ENCODE peak calls at places on chromosome 14, in eight cellular contexts. One of them, this sample, is unnamed.

GRCh38 chr14:61559641-61560201 is 135.6 kb upstream of the HIF1A start:
- DNase-seq in A673: no peak
- DNase-seq in A549: peak; percentile 96
- DNase-seq in psoas muscle: no peak
- DNase-seq in IMR-90: no peak
- DNase-seq in cardiac muscle cell: no peak
- DNase-seq in prostate gland: no peak
- DNase-seq in lower lobe of right lung: no peak
- DNase-seq in this sample: no peak

GRCh38 chr14:68266998-68267397 is 447.4 kb downstream of the RAD51B start:
- DNase-seq in A673: no peak
- DNase-seq in IMR-90: no peak
- DNase-seq in lower lobe of right lung: no peak
- DNase-seq in prostate gland: no peak
- DNase-seq in psoas muscle: no peak
- DNase-seq in cardiac muscle cell: no peak
- DNase-seq in A549: no peak
- DNase-seq in this sample: no peak

GRCh38 chr14:82112210-82112839 is 578.7 kb upstream of the SEL1L start:
- DNase-seq in lower lobe of right lung: no peak
- DNase-seq in prostate gland: no peak
- DNase-seq in cardiac muscle cell: no peak
- DNase-seq in A549: no peak
- DNase-seq in IMR-90: no peak
- DNase-seq in A673: no peak
- DNase-seq in psoas muscle: no peak
- DNase-seq in this sample: no peak

GRCh38 chr14:76489667-76490066 is 113.7 kb downstream of the ESRRB start:
- DNase-seq in cardiac muscle cell: no peak
- DNase-seq in A549: no peak
- DNase-seq in IMR-90: no peak
- DNase-seq in prostate gland: no peak
- DNase-seq in A673: no peak
- DNase-seq in lower lobe of right lung: no peak
- DNase-seq in psoas muscle: no peak
- DNase-seq in this sample: no peak

GRCh38 chr14:62886461-62886860 is 158.8 kb downstream of the KCNH5 start:
- DNase-seq in A549: no peak
- DNase-seq in cardiac muscle cell: no peak
- DNase-seq in prostate gland: no peak
- DNase-seq in IMR-90: no peak
- DNase-seq in lower lobe of right lung: no peak
- DNase-seq in A673: no peak
- DNase-seq in psoas muscle: no peak
- DNase-seq in this sample: no peak

GRCh38 chr14:94946244-94946643 is 176.3 kb upstream of the GSC start:
- DNase-seq in lower lobe of right lung: no peak
- DNase-seq in A673: no peak
- DNase-seq in IMR-90: no peak
- DNase-seq in prostate gland: no peak
- DNase-seq in cardiac muscle cell: no peak
- DNase-seq in psoas muscle: no peak
- DNase-seq in A549: no peak
- DNase-seq in this sample: no peak

GRCh38 chr14:103693514-103693913 is 21.7 kb downstream of the XRCC3 start:
- DNase-seq in lower lobe of right lung: peak; percentile 86
- DNase-seq in prostate gland: peak; percentile 60
- DNase-seq in cardiac muscle cell: no peak
- DNase-seq in A673: no peak
- DNase-seq in A549: no peak
- DNase-seq in IMR-90: no peak
- DNase-seq in psoas muscle: no peak
- DNase-seq in this sample: peak; percentile 11

GRCh38 chr14:33901429-33902155 is 49.3 kb downstream of the EGLN3 start:
- DNase-seq in lower lobe of right lung: no peak
- DNase-seq in prostate gland: no peak
- DNase-seq in cardiac muscle cell: no peak
- DNase-seq in IMR-90: no peak
- DNase-seq in psoas muscle: no peak
- DNase-seq in A549: no peak
- DNase-seq in A673: no peak
- DNase-seq in this sample: no peak

GRCh38 chr14:44448816-44449411 is 58.2 kb downstream of the FSCB start:
- DNase-seq in A673: no peak
- DNase-seq in IMR-90: no peak
- DNase-seq in cardiac muscle cell: no peak
- DNase-seq in lower lobe of right lung: no peak
- DNase-seq in A549: no peak
- DNase-seq in prostate gland: no peak
- DNase-seq in psoas muscle: no peak
- DNase-seq in this sample: no peak

GRCh38 chr14:21093018-21093417 is 5.4 kb downstream of the ZNF219 start:
- DNase-seq in A673: no peak
- DNase-seq in prostate gland: no peak
- DNase-seq in cardiac muscle cell: no peak
- DNase-seq in psoas muscle: no peak
- DNase-seq in IMR-90: no peak
- DNase-seq in lower lobe of right lung: no peak
- DNase-seq in A549: no peak
- DNase-seq in this sample: no peak

GRCh38 chr14:21092147-21093011 is 6.1 kb downstream of the ZNF219 start:
- DNase-seq in A673: peak; percentile 74
- DNase-seq in A549: peak; percentile 83
- DNase-seq in psoas muscle: peak; percentile 83
- DNase-seq in prostate gland: peak; percentile 77
- DNase-seq in lower lobe of right lung: peak; percentile 92
- DNase-seq in cardiac muscle cell: peak; percentile 80
- DNase-seq in IMR-90: peak; percentile 67
- DNase-seq in this sample: peak; percentile 87

GRCh38 chr14:21095430-21096205 is 2.8 kb downstream of the ZNF219 start:
- DNase-seq in cardiac muscle cell: no peak
- DNase-seq in IMR-90: peak; percentile 51
- DNase-seq in A673: no peak
- DNase-seq in prostate gland: no peak
- DNase-seq in A549: no peak
- DNase-seq in psoas muscle: no peak
- DNase-seq in lower lobe of right lung: no peak
- DNase-seq in this sample: no peak

GRCh38 chr14:21091784-21092146 is 6.7 kb downstream of the ZNF219 start:
- DNase-seq in prostate gland: no peak
- DNase-seq in lower lobe of right lung: no peak
- DNase-seq in IMR-90: no peak
- DNase-seq in A549: no peak
- DNase-seq in psoas muscle: no peak
- DNase-seq in cardiac muscle cell: no peak
- DNase-seq in A673: no peak
- DNase-seq in this sample: peak; percentile 18

GRCh38 chr14:21093769-21094681 is 4.4 kb downstream of the ZNF219 start:
- DNase-seq in cardiac muscle cell: peak; percentile 75
- DNase-seq in lower lobe of right lung: no peak
- DNase-seq in A673: peak; percentile 94
- DNase-seq in psoas muscle: no peak
- DNase-seq in IMR-90: no peak
- DNase-seq in A549: no peak
- DNase-seq in prostate gland: no peak
- DNase-seq in this sample: no peak
- TF ChIP-seq CTCF in cardiac muscle cell: peak; percentile 43
- TF ChIP-seq CTCF in lower lobe of right lung: no peak
- TF ChIP-seq CTCF in A673: peak; percentile 62
- TF ChIP-seq CTCF in psoas muscle: peak; percentile 4
- TF ChIP-seq CTCF in IMR-90: peak; percentile 31
- TF ChIP-seq CTCF in A549: no peak
- TF ChIP-seq CTCF in prostate gland: no peak
- TF ChIP-seq CTCF in this sample: no peak

GRCh38 chr14:91377700-91378652 is 39.6 kb downstream of the CCDC88C start:
- DNase-seq in IMR-90: no peak
- DNase-seq in A673: no peak
- DNase-seq in A549: no peak
- DNase-seq in prostate gland: no peak
- DNase-seq in psoas muscle: no peak
- DNase-seq in lower lobe of right lung: no peak
- DNase-seq in cardiac muscle cell: no peak
- DNase-seq in this sample: no peak
- H3K4me3 ChIP-seq in IMR-90: no peak overlapping the region
- H3K4me3 ChIP-seq in A673: no peak overlapping the region
- H3K4me3 ChIP-seq in A549: no peak overlapping the region
- H3K4me3 ChIP-seq in prostate gland: no peak overlapping the region
- H3K4me3 ChIP-seq in psoas muscle: no peak overlapping the region
- H3K4me3 ChIP-seq in lower lobe of right lung: no peak overlapping the region
- H3K4me3 ChIP-seq in cardiac muscle cell: no peak overlapping the region
- H3K4me3 ChIP-seq in this sample: no peak overlapping the region

DNA sequence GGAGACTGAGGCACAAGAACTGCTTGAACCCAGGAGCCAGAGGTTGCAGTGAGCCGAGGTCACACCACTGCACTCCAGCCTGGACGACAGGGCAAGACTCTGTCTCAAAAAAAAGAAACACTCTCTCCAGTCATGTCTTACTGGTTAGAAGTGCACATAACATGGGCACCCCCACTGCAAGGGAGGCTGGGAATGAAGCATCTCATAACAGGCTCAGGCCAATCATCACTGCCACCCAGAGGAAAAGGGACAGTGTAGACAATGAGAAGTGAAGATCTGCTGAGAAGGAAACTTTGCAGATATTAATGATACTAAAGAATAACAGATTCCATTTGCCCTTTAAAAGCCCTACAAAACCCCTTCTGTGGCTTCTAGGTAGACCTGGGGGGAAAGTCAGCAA is 66.9 kb downstream of the ITPK1 start:
- DNase-seq in prostate gland: no peak
- DNase-seq in lower lobe of right lung: no peak
- DNase-seq in psoas muscle: no peak
- DNase-seq in A673: no peak
- DNase-seq in IMR-90: no peak
- DNase-seq in cardiac muscle cell: no peak
- DNase-seq in A549: no peak
- DNase-seq in this sample: no peak
- H3K4me1 ChIP-seq in prostate gland: peaks cover 24% of the 10 kb centered on the region
- H3K4me1 ChIP-seq in lower lobe of right lung: peaks cover 44% of the 10 kb centered on the region
- H3K4me1 ChIP-seq in psoas muscle: peaks cover 37% of the 10 kb centered on the region
- H3K4me1 ChIP-seq in A673: no peaks in the 10 kb centered on the region
- H3K4me1 ChIP-seq in IMR-90: peaks cover 11% of the 10 kb centered on the region
- H3K4me1 ChIP-seq in cardiac muscle cell: peaks cover 56% of the 10 kb centered on the region
- H3K4me1 ChIP-seq in A549: peaks cover 66% of the 10 kb centered on the region
- H3K4me1 ChIP-seq in this sample: no peaks in the 10 kb centered on the region

GRCh38 chr14:96263347-96264199 is 7.6 kb downstream of the BDKRB1 start:
- DNase-seq in A549: no peak
- DNase-seq in prostate gland: no peak
- DNase-seq in A673: no peak
- DNase-seq in IMR-90: peak; percentile 31
- DNase-seq in psoas muscle: no peak
- DNase-seq in lower lobe of right lung: no peak
- DNase-seq in cardiac muscle cell: no peak
- DNase-seq in this sample: no peak

GRCh38 chr14:96265387-96265786 is 9.4 kb downstream of the BDKRB1 start:
- DNase-seq in A549: no peak
- DNase-seq in cardiac muscle cell: no peak
- DNase-seq in IMR-90: peak; percentile 19
- DNase-seq in psoas muscle: no peak
- DNase-seq in lower lobe of right lung: no peak
- DNase-seq in A673: peak; percentile 66
- DNase-seq in prostate gland: no peak
- DNase-seq in this sample: no peak

GRCh38 chr14:96264200-96264553 is 8.2 kb downstream of the BDKRB1 start:
- DNase-seq in prostate gland: no peak
- DNase-seq in psoas muscle: no peak
- DNase-seq in lower lobe of right lung: no peak
- DNase-seq in cardiac muscle cell: no peak
- DNase-seq in A549: no peak
- DNase-seq in A673: no peak
- DNase-seq in IMR-90: no peak
- DNase-seq in this sample: no peak

GRCh38 chr14:96267336-96267735 is 11.3 kb downstream of the BDKRB1 start:
- DNase-seq in A673: peak; percentile 79
- DNase-seq in psoas muscle: no peak
- DNase-seq in A549: no peak
- DNase-seq in IMR-90: peak; percentile 91
- DNase-seq in lower lobe of right lung: no peak
- DNase-seq in prostate gland: peak; percentile 14
- DNase-seq in cardiac muscle cell: peak; percentile 65
- DNase-seq in this sample: peak; percentile 49

DNA sequence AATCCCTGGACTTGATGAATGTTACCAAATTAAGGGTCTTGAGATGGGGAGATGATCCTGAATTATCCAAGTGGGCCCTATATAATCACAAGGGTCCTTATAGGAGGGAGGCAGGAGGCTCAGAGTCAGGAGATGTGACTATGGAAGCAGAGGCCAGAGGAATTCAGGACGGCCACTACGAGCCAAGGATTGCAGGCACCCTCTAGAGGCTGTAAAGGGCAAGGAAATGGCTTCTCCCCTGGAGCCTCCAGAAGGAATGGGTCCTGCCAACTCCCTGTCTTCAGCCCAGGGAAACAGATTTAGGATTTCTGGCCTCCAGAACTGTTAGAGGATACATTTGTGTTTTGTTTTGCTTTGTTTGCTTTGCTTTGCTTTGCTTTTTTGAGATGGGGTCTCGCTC is 8.8 kb downstream of the BDKRB1 start:
- DNase-seq in lower lobe of right lung: no peak
- DNase-seq in A549: peak; percentile 41
- DNase-seq in cardiac muscle cell: no peak
- DNase-seq in IMR-90: peak; percentile 45
- DNase-seq in psoas muscle: no peak
- DNase-seq in prostate gland: no peak
- DNase-seq in A673: peak; percentile 21
- DNase-seq in this sample: no peak
- TF ChIP-seq CTCF in lower lobe of right lung: peak; percentile 20
- TF ChIP-seq CTCF in A549: peak; percentile 37
- TF ChIP-seq CTCF in cardiac muscle cell: peak; percentile 73
- TF ChIP-seq CTCF in IMR-90: peak; percentile 47
- TF ChIP-seq CTCF in psoas muscle: no peak
- TF ChIP-seq CTCF in prostate gland: no peak
- TF ChIP-seq CTCF in A673: peak; percentile 36
- TF ChIP-seq CTCF in this sample: no peak

DNA sequence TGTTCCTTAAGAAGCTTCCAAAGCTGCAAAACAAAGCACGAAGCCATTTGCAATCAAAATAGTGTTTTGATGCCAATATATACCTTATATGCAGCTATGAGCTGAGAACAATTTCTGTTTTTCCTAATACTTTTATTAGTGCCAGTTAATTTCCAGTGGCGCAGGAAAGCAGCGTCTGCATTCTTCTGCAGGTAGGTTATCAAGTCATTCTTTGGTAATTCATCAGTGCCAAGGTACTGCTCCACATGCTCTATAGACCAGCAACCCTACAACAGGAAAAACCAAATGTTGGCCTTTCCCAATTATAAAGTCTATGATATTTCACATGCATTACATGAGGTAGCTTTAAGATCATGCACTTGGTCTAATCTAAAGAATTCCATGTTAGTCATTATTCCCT is 87.6 kb upstream of the STRN3 start:
- DNase-seq in lower lobe of right lung: no peak
- DNase-seq in A549: no peak
- DNase-seq in IMR-90: no peak
- DNase-seq in cardiac muscle cell: no peak
- DNase-seq in psoas muscle: no peak
- DNase-seq in prostate gland: no peak
- DNase-seq in A673: no peak
- DNase-seq in this sample: no peak
- H3K4me3 ChIP-seq in lower lobe of right lung: no peak overlapping the region
- H3K4me3 ChIP-seq in A549: no peak overlapping the region
- H3K4me3 ChIP-seq in IMR-90: no peak overlapping the region
- H3K4me3 ChIP-seq in cardiac muscle cell: no peak overlapping the region
- H3K4me3 ChIP-seq in psoas muscle: no peak overlapping the region
- H3K4me3 ChIP-seq in prostate gland: no peak overlapping the region
- H3K4me3 ChIP-seq in A673: no peak overlapping the region
- H3K4me3 ChIP-seq in this sample: no peak overlapping the region

GRCh38 chr14:69674546-69675245 is 63.3 kb downstream of the SUSD6 start:
- DNase-seq in A549: no peak
- DNase-seq in A673: no peak
- DNase-seq in prostate gland: no peak
- DNase-seq in cardiac muscle cell: no peak
- DNase-seq in psoas muscle: no peak
- DNase-seq in lower lobe of right lung: no peak
- DNase-seq in IMR-90: no peak
- DNase-seq in this sample: no peak
- H3K4me1 ChIP-seq in A549: no peaks in the 10 kb centered on the region
- H3K4me1 ChIP-seq in A673: peaks cover 10% of the 10 kb centered on the region
- H3K4me1 ChIP-seq in prostate gland: peaks cover 26% of the 10 kb centered on the region
- H3K4me1 ChIP-seq in cardiac muscle cell: peaks cover 9% of the 10 kb centered on the region
- H3K4me1 ChIP-seq in psoas muscle: peaks cover 64% of the 10 kb centered on the region
- H3K4me1 ChIP-seq in lower lobe of right lung: peaks cover 57% of the 10 kb centered on the region
- H3K4me1 ChIP-seq in IMR-90: peaks cover 2% of the 10 kb centered on the region
- H3K4me1 ChIP-seq in this sample: peaks cover 5% of the 10 kb centered on the region

This sample was measured in uterus.